ENCODE peak calls at places on chromosomes 6 and 20, in five cellular contexts. V, B, N, Q and T are unnamed samples.

GRCh38 chr20:32970973-32971300 is 33.3 kb downstream of the SUN5 start:
- DNase-seq in V (peak; percentile 0), N (no peak), Q (no peak), B (peak; percentile 53), T (no peak)

GRCh38 chr20:32893878-32894483 is 35.3 kb downstream of the EFCAB8 start:
- DNase-seq in Q (peak; percentile 66), N (peak; percentile 37), V (peak; percentile 38), B (no peak), T (peak; percentile 50)

GRCh38 chr6:7591770-7592169 is 1.8 kb downstream of the SNRNP48 start:
- DNase-seq in Q (no peak), V (no peak), B (no peak), N (no peak), T (no peak)

GRCh38 chr20:61909028-61909427 is 156.7 kb downstream of the TAF4 start:
- DNase-seq in Q (no peak), N (no peak), V (no peak), B (no peak), T (no peak)

GRCh38 chr6:4817551-4817950 is 41.3 kb downstream of the CDYL start:
- DNase-seq in V (no peak), B (no peak), N (no peak), Q (no peak), T (no peak)

GRCh38 chr20:17662333-17663039 is 19.6 kb downstream of the RRBP1 start:
- DNase-seq in V (no peak), N (no peak), Q (no peak), B (no peak), T (no peak)

GRCh38 chr20:32465092-32465900 is 107.2 kb downstream of the ASXL1 start:
- DNase-seq in N (peak; percentile 69), B (no peak), Q (no peak), V (peak; percentile 97), T (peak; percentile 23)

GRCh38 chr6:63307581-63308246 is 12.1 kb downstream of the LGSN start:
- DNase-seq in V (peak; percentile 54), N (no peak), B (no peak), Q (peak; percentile 10), T (no peak)

GRCh38 chr20:35010405-35011192 is 54.9 kb downstream of the MYH7B start:
- DNase-seq in V (no peak), B (no peak), N (no peak), Q (no peak), T (no peak)

GRCh38 chr6:153790048-153790447 is 249.0 kb upstream of the OPRM1 start:
- DNase-seq in B (no peak), V (peak; percentile 23), N (no peak), Q (no peak), T (no peak)

GRCh38 chr20:37547912-37548311 is 20.2 kb upstream of the BLCAP start:
- DNase-seq in B (no peak), V (no peak), N (no peak), Q (no peak), T (no peak)

GRCh38 chr6:79718509-79719247 is 87.5 kb downstream of the SH3BGRL2 start:
- DNase-seq in N (no peak), V (no peak), Q (no peak), B (no peak), T (no peak)

GRCh38 chr6:24357336-24358218 is at the start of gene DCDC2:
- DNase-seq in V (peak; percentile 99), N (no peak), Q (no peak), B (no peak), T (peak; percentile 96)

GRCh38 chr6:87277123-87277522 is 45.3 kb upstream of the SMIM8 start:
- DNase-seq in Q (peak; percentile 25), B (no peak), V (no peak), N (no peak), T (no peak)

GRCh38 chr6:109202409-109203264 is 107.3 kb downstream of the CEP57L1 start:
- DNase-seq in B (no peak), V (no peak), Q (no peak), N (no peak), T (no peak)

GRCh38 chr6:143838395-143838794 is 4.7 kb upstream of the LTV1 start:
- DNase-seq in N (no peak), Q (no peak), V (no peak), B (no peak), T (no peak)

GRCh38 chr6:35428421-35429149 is 23.6 kb upstream of the FANCE start:
- DNase-seq in Q (no peak), N (no peak), V (no peak), B (no peak), T (no peak)

GRCh38 chr6:32086661-32087573 is 22.2 kb downstream of the TNXB start:
- DNase-seq in V (peak; percentile 36), N (peak; percentile 42), Q (no peak), B (no peak), T (peak; percentile 38)

GRCh38 chr20:44357555-44358130 is 2.1 kb downstream of the HNF4A start:
- DNase-seq in B (no peak), V (no peak), Q (no peak), N (peak; percentile 73), T (no peak)

DNA sequence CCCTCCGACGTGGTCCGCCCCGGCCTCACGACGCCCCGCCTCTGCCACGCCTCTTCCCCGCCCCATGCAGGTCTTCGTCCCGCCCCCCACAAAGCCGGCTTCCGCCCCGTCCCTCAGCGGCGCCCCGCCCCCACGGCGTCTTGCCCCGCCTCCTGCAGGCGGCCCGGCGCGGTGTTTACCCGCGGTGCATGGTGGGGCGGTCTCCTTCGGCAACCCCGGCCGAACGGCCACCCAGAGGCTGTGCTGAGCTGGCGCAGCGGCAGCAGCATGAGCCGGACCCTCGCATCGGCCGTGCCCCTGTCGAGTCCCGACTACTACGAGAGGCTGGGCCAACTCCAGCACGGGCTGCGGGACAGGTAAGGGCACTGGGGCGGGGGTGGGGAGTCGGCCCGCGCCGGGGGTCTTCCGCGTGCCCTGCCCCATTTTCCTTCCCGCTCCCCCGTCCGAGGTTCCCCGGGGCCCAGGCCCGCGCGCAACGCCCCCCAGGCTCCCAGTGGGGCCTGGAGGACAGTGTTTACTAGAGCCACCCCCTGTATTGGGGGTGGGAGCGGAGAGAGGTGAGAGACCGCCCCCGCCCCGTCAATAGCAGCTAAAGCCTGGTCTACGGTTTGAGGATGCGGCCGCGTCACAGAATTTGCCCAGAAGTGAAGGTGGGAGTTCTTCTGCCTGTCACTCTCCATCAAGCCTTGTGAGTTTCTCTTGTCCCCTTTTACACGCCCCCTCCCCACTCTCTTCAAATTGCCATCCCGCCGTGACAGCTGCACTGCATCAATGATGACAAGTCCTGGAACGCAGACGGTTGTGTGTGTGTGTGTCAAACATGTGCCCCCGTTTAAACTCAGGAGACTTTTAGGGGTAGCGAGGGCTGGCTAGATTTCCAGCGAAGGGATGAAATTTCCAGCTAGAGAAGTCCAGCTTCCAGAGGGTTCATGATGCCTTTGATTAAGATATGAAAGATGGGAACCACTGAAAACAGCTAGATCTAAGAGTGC is at the start of gene KIZ:
- DNase-seq in N (peak; percentile 97), Q (peak; percentile 90), B (peak; percentile 96), V (peak; percentile 87), T (peak; percentile 97)
- TF ChIP-seq CTCF in N (peak; percentile 36), Q (peak; percentile 57), B (peak; percentile 54), V (no peak), T (peak; percentile 50)

DNA sequence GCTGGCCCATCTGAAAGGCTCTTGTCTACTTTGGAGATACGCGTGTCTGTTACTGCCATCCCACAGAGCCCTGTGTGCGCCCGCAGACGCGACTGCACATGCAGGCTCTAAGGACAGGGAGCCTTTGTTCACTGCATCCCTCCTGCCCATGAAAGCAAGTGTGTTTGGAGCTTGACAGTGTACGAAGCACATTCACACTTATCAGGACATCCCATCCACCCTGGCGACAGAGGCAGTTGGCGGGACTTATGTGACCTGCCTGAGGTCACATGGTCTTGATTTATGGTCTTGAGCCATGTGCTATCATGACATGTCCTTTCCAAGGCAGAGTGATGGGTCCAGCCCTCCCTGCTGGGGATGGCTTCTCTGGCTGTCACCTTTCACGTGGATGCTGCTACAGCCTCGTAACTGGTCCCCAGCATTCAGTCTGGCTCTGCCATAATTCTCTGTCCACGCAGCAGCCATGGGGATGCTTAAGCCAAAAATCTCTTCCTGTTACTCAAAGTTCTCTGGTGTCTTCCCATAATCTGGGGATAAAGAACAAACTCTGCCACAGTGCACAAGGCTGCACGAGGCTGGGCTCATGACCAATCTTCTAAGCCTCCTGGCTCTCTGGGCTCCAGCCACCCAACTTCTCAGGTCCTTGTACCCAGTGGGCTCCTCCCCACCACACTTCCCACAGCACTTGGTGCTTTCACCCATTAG is 36.3 kb upstream of the FAM83D start:
- DNase-seq in B (no peak), N (no peak), V (no peak), Q (peak; percentile 66), T (no peak)
- TF ChIP-seq CTCF in B (no peak), N (no peak), V (no peak), Q (no peak), T (no peak)

GRCh38 chr6:167394330-167394729 is 69.4 kb downstream of the TTLL2 start:
- DNase-seq in N (no peak), B (no peak), V (no peak), Q (no peak), T (peak; percentile 42)

GRCh38 chr6:167396659-167397490 is 72.0 kb downstream of the TTLL2 start:
- DNase-seq in N (no peak), Q (no peak), B (no peak), V (no peak), T (no peak)

GRCh38 chr6:167397712-167398111 is 72.8 kb downstream of the TTLL2 start:
- DNase-seq in B (no peak), V (no peak), N (no peak), Q (no peak), T (no peak)

GRCh38 chr6:167394820-167395219 is 69.9 kb downstream of the TTLL2 start:
- DNase-seq in B (no peak), V (no peak), Q (no peak), N (no peak), T (no peak)

GRCh38 chr6:167396068-167396658 is 71.3 kb downstream of the TTLL2 start:
- DNase-seq in Q (no peak), V (no peak), B (no peak), N (no peak), T (no peak)
- TF ChIP-seq CTCF in Q (no peak), V (no peak), B (no peak), N (no peak), T (no peak)

GRCh38 chr6:17851001-17851719 is 136.3 kb downstream of the KIF13A start:
- DNase-seq in N (no peak), B (no peak), Q (no peak), V (no peak), T (no peak)
- TF ChIP-seq CTCF in N (no peak), B (no peak), Q (no peak), V (no peak), T (no peak)

GRCh38 chr20:51333446-51333845 is 209.1 kb downstream of the NFATC2 start:
- DNase-seq in Q (no peak), B (no peak), V (no peak), N (no peak), T (no peak)

GRCh38 chr20:51333971-51334370 is 208.5 kb downstream of the NFATC2 start:
- DNase-seq in V (no peak), N (no peak), B (no peak), Q (no peak), T (no peak)

GRCh38 chr20:51334609-51335008 is 207.9 kb downstream of the NFATC2 start:
- DNase-seq in B (no peak), N (no peak), V (no peak), Q (no peak), T (no peak)

GRCh38 chr20:51337126-51337805 is 205.3 kb downstream of the NFATC2 start:
- DNase-seq in B (no peak), Q (no peak), V (no peak), N (no peak), T (no peak)

GRCh38 chr20:51335329-51335841 is 207.1 kb downstream of the NFATC2 start:
- DNase-seq in V (no peak), N (no peak), B (no peak), Q (no peak), T (no peak)
- TF ChIP-seq CTCF in V (no peak), N (no peak), B (no peak), Q (no peak), T (no peak)